ENCODE peak calls at places on chromosome 22, in six cellular contexts. L is breast epithelium, U is sigmoid colon, I is hepatocyte, B is nephron progenitor cell, S is AG09309. D is an unnamed sample.

GRCh38 chr22:48805516-48805915 is 1022.2 kb downstream of the BRD1 start:
- DNase-seq in L (no peak), I (no peak), B (no peak), S (no peak), U (no peak), D (no peak)

GRCh38 chr22:16963189-16963945 is 44.7 kb downstream of the GAB4 start:
- DNase-seq in S (no peak), I (no peak), B (no peak), U (no peak), L (no peak), D (no peak)

GRCh38 chr22:19974233-19974861 is 32.7 kb upstream of the TXNRD2 start:
- DNase-seq in L (no peak), B (peak; percentile 73), I (peak; percentile 47), U (no peak), S (no peak), D (no peak)

GRCh38 chr22:36156119-36156514 is 4.4 kb downstream of the APOL3 start:
- DNase-seq in B (no peak), I (no peak), S (no peak), L (no peak), U (no peak), D (no peak)

GRCh38 chr22:39174498-39175120 is 22.1 kb upstream of the CBX7 start:
- DNase-seq in L (peak; percentile 72), B (peak; percentile 96), S (no peak), I (peak; percentile 90), U (peak; percentile 93), D (peak; percentile 75)

GRCh38 chr22:31952094-31952401 is 7.7 kb downstream of the YWHAH start:
- DNase-seq in B (no peak), U (no peak), S (no peak), I (no peak), L (no peak), D (no peak)

GRCh38 chr22:50626856-50627451 is 998 bp downstream of the ARSA start:
- DNase-seq in I (peak; percentile 10), S (no peak), B (no peak), U (peak; percentile 70), L (peak; percentile 53), D (no peak)

GRCh38 chr22:49470741-49471134 is 356.9 kb downstream of the BRD1 start:
- DNase-seq in B (no peak), U (no peak), I (no peak), L (no peak), S (no peak), D (peak; percentile 10)

GRCh38 chr22:24583221-24583971 is 9.5 kb downstream of the LRRC75B start:
- DNase-seq in S (no peak), B (no peak), U (no peak), I (peak; percentile 58), L (no peak), D (no peak)

GRCh38 chr22:50739894-50740293 is 1.9 kb downstream of the ACR start:
- DNase-seq in U (no peak), I (no peak), S (no peak), L (no peak), B (no peak), D (no peak)

GRCh38 chr22:50271519-50271970 is 1.4 kb upstream of the MAPK11 start:
- DNase-seq in L (no peak), B (peak; percentile 88), S (no peak), U (no peak), I (peak; percentile 84), D (no peak)

GRCh38 chr22:38413085-38414008 is 41.7 kb downstream of the KCNJ4 start:
- DNase-seq in U (peak; percentile 60), S (no peak), L (peak; percentile 41), I (peak; percentile 4), B (no peak), D (no peak)

GRCh38 chr22:48806227-48806781 is 1021.4 kb downstream of the BRD1 start:
- DNase-seq in L (no peak), U (no peak), B (no peak), I (no peak), S (no peak), D (no peak)

GRCh38 chr22:33579448-33580093 is 340.7 kb downstream of the LARGE1 start:
- DNase-seq in B (peak; percentile 69), U (peak; percentile 73), L (peak; percentile 57), I (peak; percentile 71), S (peak; percentile 1), D (no peak)

GRCh38 chr22:48931452-48931851 is 896.2 kb downstream of the BRD1 start:
- DNase-seq in B (no peak), L (no peak), S (no peak), U (peak; percentile 15), I (no peak), D (no peak)

GRCh38 chr22:49464024-49464423 is 363.6 kb downstream of the BRD1 start:
- DNase-seq in B (no peak), U (no peak), L (no peak), I (no peak), S (no peak), D (no peak)

GRCh38 chr22:32237905-32238304 is 17.2 kb downstream of the SLC5A4 start:
- DNase-seq in L (no peak), B (no peak), S (no peak), U (no peak), I (no peak), D (no peak)

GRCh38 chr22:39519681-39520053 is 695 bp upstream of the ATF4 start:
- DNase-seq in S (no peak), U (peak; percentile 87), L (no peak), B (no peak), I (peak; percentile 82), D (no peak)

GRCh38 chr22:22684605-22685561 is 40.5 kb downstream of the GGTLC2 start:
- DNase-seq in U (peak; percentile 43), S (peak; percentile 0), B (peak; percentile 35), L (no peak), I (peak; percentile 69), D (no peak)

GRCh38 chr22:24102366-24103200 is 78.7 kb upstream of the SUSD2 start:
- DNase-seq in I (no peak), U (peak; percentile 58), L (peak; percentile 34), B (no peak), S (no peak), D (no peak)

GRCh38 chr22:39144101-39144815 is 8.2 kb downstream of the CBX7 start:
- DNase-seq in I (peak; percentile 17), S (peak; percentile 14), B (no peak), L (no peak), U (peak; percentile 66), D (no peak)

GRCh38 chr22:49628351-49629023 is 199.2 kb downstream of the BRD1 start:
- DNase-seq in U (peak; percentile 56), I (no peak), L (no peak), B (peak; percentile 73), S (no peak), D (no peak)

GRCh38 chr22:29328055-29328454 is 12.6 kb upstream of the RASL10A start:
- DNase-seq in B (no peak), I (no peak), U (no peak), L (no peak), S (no peak), D (no peak)
- TF ChIP-seq CTCF in B (no peak), I (no peak), U (no peak), L (no peak), S (no peak), D (no peak)

GRCh38 chr22:30824096-30824495 is 129.4 kb downstream of the OSBP2 start:
- DNase-seq in U (peak; percentile 14), L (no peak), B (no peak), S (no peak), I (no peak), D (no peak)

GRCh38 chr22:30821863-30822215 is 127.2 kb downstream of the OSBP2 start:
- DNase-seq in S (no peak), I (no peak), L (no peak), U (no peak), B (no peak), D (no peak)

GRCh38 chr22:30821381-30821780 is 126.7 kb downstream of the OSBP2 start:
- DNase-seq in U (no peak), S (no peak), I (no peak), L (no peak), B (no peak), D (no peak)

GRCh38 chr22:30822216-30823014 is 127.7 kb downstream of the OSBP2 start:
- DNase-seq in U (no peak), B (peak; percentile 58), L (no peak), I (peak; percentile 29), S (no peak), D (no peak)

GRCh38 chr22:30823015-30823370 is 128.3 kb downstream of the OSBP2 start:
- DNase-seq in L (no peak), B (peak; percentile 20), S (no peak), U (no peak), I (no peak), D (no peak)
- TF ChIP-seq CTCF in L (no peak), B (no peak), S (no peak), U (no peak), I (no peak), D (no peak)

DNA sequence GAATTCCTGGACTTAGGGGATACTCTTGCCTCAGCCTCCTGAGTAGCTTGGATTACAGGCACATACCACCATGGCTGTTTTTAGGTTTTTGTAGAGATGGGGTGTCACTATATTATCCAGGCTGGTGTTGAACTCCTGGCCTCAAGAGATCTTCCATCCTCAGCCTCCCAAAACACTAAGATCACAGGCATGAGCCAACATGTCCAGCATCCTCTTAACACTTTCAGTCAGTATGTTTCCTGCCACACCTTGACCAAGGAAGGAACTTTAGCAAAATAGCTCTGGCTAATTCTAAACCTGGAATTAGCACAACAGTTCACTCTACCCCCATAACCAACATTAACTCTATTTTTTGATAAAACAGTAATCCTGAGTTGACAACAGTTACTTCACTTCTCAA is 27.2 kb upstream of the DNAJB7 start:
- DNase-seq in L (no peak), S (no peak), U (no peak), I (no peak), B (no peak), D (no peak)
- TF ChIP-seq CTCF in L (no peak), S (no peak), U (no peak), I (no peak), B (no peak), D (no peak)

DNA sequence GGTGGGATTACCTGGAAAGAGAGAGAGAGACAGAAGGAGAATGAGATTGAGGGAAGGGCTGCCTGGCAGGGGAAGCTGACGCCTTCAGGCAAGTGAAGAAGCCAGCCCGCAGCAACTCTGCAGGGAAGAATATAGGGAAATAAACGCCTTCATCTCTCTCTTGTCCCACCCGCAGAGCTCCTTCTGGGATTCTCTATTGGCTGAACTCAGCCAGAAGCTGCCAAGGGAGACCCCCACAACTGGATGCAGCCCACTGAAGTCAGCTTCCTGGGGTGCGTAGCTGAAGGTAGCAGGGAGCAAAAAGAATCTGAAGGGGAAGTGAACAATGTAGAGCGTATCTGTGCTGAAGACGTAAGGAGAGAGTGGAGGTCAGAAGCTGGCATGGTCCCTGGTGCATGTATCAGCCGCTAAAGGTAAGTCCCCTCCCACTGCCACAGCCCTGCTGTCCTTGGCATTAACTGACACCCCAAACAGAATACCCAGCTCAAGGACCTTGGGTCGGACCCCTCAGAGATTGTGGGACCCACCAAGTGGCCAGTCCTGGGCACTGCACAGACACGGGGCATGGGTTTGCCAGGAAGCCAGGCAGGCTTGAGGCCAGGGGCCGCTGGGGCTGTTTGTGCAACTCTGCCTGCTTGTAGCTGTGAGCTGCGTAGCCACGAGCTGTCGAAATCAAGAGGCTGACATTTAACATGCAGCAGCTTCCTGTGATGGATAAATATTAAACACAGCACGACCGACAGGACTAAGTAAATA is 469.9 kb downstream of the MN1 start:
- DNase-seq in U (peak; percentile 74), I (peak; percentile 69), B (peak; percentile 55), L (no peak), S (peak; percentile 21), D (no peak)
- TF ChIP-seq CTCF in U (peak; percentile 4), I (peak; percentile 42), B (peak; percentile 42), L (no peak), S (peak; percentile 58), D (peak; percentile 22)

D was measured in CD14-positive monocyte.